ENCODE peak calls at places on chromosomes 1 and 21, in five cellular contexts. One of them, this sample, is unnamed.
A peak's percentile ranks its signal among the peaks of the same experiment; 100 is the strongest.

GRCh38 chr1:145892486-145893087 is 6.9 kb upstream of the ANKRD35 start:
- DNase-seq in uterus: peak; percentile 67
- DNase-seq in astrocyte of the spinal cord: peak; percentile 61
- DNase-seq in heart right ventricle: no peak
- DNase-seq in lower leg skin: no peak
- DNase-seq in this sample: no peak

GRCh38 chr1:63867429-63868176 is 93.8 kb downstream of the ROR1 start:
- DNase-seq in astrocyte of the spinal cord: no peak
- DNase-seq in heart right ventricle: no peak
- DNase-seq in lower leg skin: no peak
- DNase-seq in uterus: peak; percentile 76
- DNase-seq in this sample: no peak

GRCh38 chr1:200346744-200347143 is 63.1 kb downstream of the ZNF281 start:
- DNase-seq in uterus: no peak
- DNase-seq in heart right ventricle: no peak
- DNase-seq in astrocyte of the spinal cord: no peak
- DNase-seq in lower leg skin: no peak
- DNase-seq in this sample: no peak

GRCh38 chr1:11748294-11749202 is 12.6 kb downstream of the AGTRAP start:
- DNase-seq in lower leg skin: no peak
- DNase-seq in astrocyte of the spinal cord: no peak
- DNase-seq in heart right ventricle: no peak
- DNase-seq in uterus: no peak
- DNase-seq in this sample: no peak

GRCh38 chr1:84303154-84303830 is 1.8 kb downstream of the SAMD13 start:
- DNase-seq in uterus: no peak
- DNase-seq in lower leg skin: no peak
- DNase-seq in heart right ventricle: no peak
- DNase-seq in astrocyte of the spinal cord: peak; percentile 51
- DNase-seq in this sample: no peak

GRCh38 chr1:110309768-110310167 is 29.4 kb upstream of the RBM15 start:
- DNase-seq in heart right ventricle: no peak
- DNase-seq in uterus: no peak
- DNase-seq in astrocyte of the spinal cord: peak; percentile 60
- DNase-seq in lower leg skin: no peak
- DNase-seq in this sample: peak; percentile 70

GRCh38 chr1:173257805-173258204 is 50.7 kb upstream of the TNFSF4 start:
- DNase-seq in astrocyte of the spinal cord: no peak
- DNase-seq in heart right ventricle: no peak
- DNase-seq in lower leg skin: no peak
- DNase-seq in uterus: no peak
- DNase-seq in this sample: no peak

GRCh38 chr1:205351984-205352713 is 4.6 kb downstream of the KLHDC8A start:
- DNase-seq in astrocyte of the spinal cord: no peak
- DNase-seq in heart right ventricle: no peak
- DNase-seq in uterus: no peak
- DNase-seq in lower leg skin: no peak
- DNase-seq in this sample: peak; percentile 48

GRCh38 chr1:246161626-246162025 is 345.5 kb downstream of the SMYD3 start:
- DNase-seq in lower leg skin: no peak
- DNase-seq in astrocyte of the spinal cord: peak; percentile 61
- DNase-seq in heart right ventricle: no peak
- DNase-seq in uterus: no peak
- DNase-seq in this sample: peak; percentile 68

GRCh38 chr1:234893725-234894630 is 234.7 kb downstream of the TOMM20 start:
- DNase-seq in astrocyte of the spinal cord: peak; percentile 84
- DNase-seq in lower leg skin: no peak
- DNase-seq in heart right ventricle: no peak
- DNase-seq in uterus: no peak
- DNase-seq in this sample: peak; percentile 94

GRCh38 chr1:74699331-74699730 is 25.7 kb upstream of the ERICH3 start:
- DNase-seq in lower leg skin: no peak
- DNase-seq in uterus: no peak
- DNase-seq in heart right ventricle: no peak
- DNase-seq in astrocyte of the spinal cord: no peak
- DNase-seq in this sample: no peak

GRCh38 chr1:8687053-8687452 is 130.4 kb downstream of the RERE start:
- DNase-seq in lower leg skin: no peak
- DNase-seq in astrocyte of the spinal cord: peak; percentile 46
- DNase-seq in uterus: no peak
- DNase-seq in heart right ventricle: no peak
- DNase-seq in this sample: no peak
- H3K4me3 ChIP-seq in lower leg skin: no peak overlapping the region
- H3K4me3 ChIP-seq in astrocyte of the spinal cord: no peak overlapping the region
- H3K4me3 ChIP-seq in uterus: no peak overlapping the region
- H3K4me3 ChIP-seq in heart right ventricle: no peak overlapping the region
- H3K4me3 ChIP-seq in this sample: no peak overlapping the region

DNA sequence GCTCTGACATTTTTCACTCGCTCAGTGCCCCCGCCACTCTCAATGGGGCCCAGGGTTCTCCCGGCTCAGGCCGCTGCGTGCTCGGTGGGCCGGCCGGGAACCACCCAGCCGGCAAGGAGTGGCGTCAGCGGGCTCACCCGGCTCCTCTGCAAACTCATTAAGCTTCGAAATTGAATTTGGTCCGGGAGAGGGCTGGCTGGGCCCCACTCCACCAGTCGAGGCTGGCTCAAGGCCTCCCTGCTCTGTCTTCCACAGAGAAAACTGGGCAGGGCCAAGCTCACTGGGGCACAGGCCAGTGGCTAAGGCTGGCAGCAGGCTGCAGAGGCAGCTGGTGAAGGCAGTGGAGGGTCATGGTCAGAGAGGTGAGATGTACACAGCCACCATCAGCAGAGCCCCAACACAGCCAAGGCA is 93.4 kb downstream of the PAX7 start:
- DNase-seq in heart right ventricle: no peak
- DNase-seq in lower leg skin: no peak
- DNase-seq in uterus: no peak
- DNase-seq in astrocyte of the spinal cord: no peak
- DNase-seq in this sample: no peak
- H3K4me3 ChIP-seq in heart right ventricle: no peak overlapping the region
- H3K4me3 ChIP-seq in lower leg skin: no peak overlapping the region
- H3K4me3 ChIP-seq in uterus: no peak overlapping the region
- H3K4me3 ChIP-seq in astrocyte of the spinal cord: no peak overlapping the region
- H3K4me3 ChIP-seq in this sample: no peak overlapping the region

GRCh38 chr1:221963742-221964141 is 221.9 kb upstream of the DUSP10 start:
- DNase-seq in lower leg skin: no peak
- DNase-seq in astrocyte of the spinal cord: no peak
- DNase-seq in uterus: no peak
- DNase-seq in heart right ventricle: no peak
- DNase-seq in this sample: no peak

GRCh38 chr1:221961532-221962292 is 219.8 kb upstream of the DUSP10 start:
- DNase-seq in lower leg skin: no peak
- DNase-seq in heart right ventricle: no peak
- DNase-seq in uterus: no peak
- DNase-seq in astrocyte of the spinal cord: peak; percentile 81
- DNase-seq in this sample: peak; percentile 18

GRCh38 chr1:221965252-221965651 is 223.4 kb upstream of the DUSP10 start:
- DNase-seq in astrocyte of the spinal cord: peak; percentile 22
- DNase-seq in heart right ventricle: no peak
- DNase-seq in lower leg skin: no peak
- DNase-seq in uterus: no peak
- DNase-seq in this sample: no peak

GRCh38 chr1:221962385-221962784 is 220.5 kb upstream of the DUSP10 start:
- DNase-seq in uterus: no peak
- DNase-seq in heart right ventricle: no peak
- DNase-seq in lower leg skin: no peak
- DNase-seq in astrocyte of the spinal cord: no peak
- DNase-seq in this sample: no peak
- H3K4me3 ChIP-seq in uterus: no peak overlapping the region
- H3K4me3 ChIP-seq in heart right ventricle: no peak overlapping the region
- H3K4me3 ChIP-seq in lower leg skin: no peak overlapping the region
- H3K4me3 ChIP-seq in astrocyte of the spinal cord: no peak overlapping the region
- H3K4me3 ChIP-seq in this sample: no peak overlapping the region

GRCh38 chr21:42063578-42064521 is 7.3 kb upstream of the UMODL1 start:
- DNase-seq in heart right ventricle: no peak
- DNase-seq in uterus: no peak
- DNase-seq in astrocyte of the spinal cord: no peak
- DNase-seq in lower leg skin: no peak
- DNase-seq in this sample: no peak
- H3K4me3 ChIP-seq in heart right ventricle: no peak overlapping the region
- H3K4me3 ChIP-seq in uterus: no peak overlapping the region
- H3K4me3 ChIP-seq in astrocyte of the spinal cord: no peak overlapping the region
- H3K4me3 ChIP-seq in lower leg skin: no peak overlapping the region
- H3K4me3 ChIP-seq in this sample: no peak overlapping the region

This sample was measured in skeletal muscle cell.